ENCODE peak calls at places on chromosomes 6 and 20, in five cellular contexts. F, A, Q, S and T are unnamed samples.

GRCh38 chr6:112253505-112253841 is 894 bp downstream of the LAMA4 start:
- DNase-seq in F (no peak), A (no peak), Q (no peak), S (no peak), T (no peak)

GRCh38 chr20:50298554-50299324 is 108.1 kb downstream of the CEBPB start:
- DNase-seq in F (no peak), A (no peak), Q (no peak), S (no peak), T (no peak)

GRCh38 chr20:46485431-46485830 is 27.9 kb downstream of the ZNF334 start:
- DNase-seq in F (no peak), A (no peak), Q (no peak), S (no peak), T (no peak)

GRCh38 chr6:79432726-79433125 is 104.5 kb downstream of the LCA5 start:
- DNase-seq in F (peak; percentile 17), A (no peak), Q (no peak), S (no peak), T (no peak)

GRCh38 chr6:33250731-33251130 is 20.9 kb downstream of the VPS52 start:
- DNase-seq in F (no peak), A (no peak), Q (no peak), S (no peak), T (no peak)

GRCh38 chr6:56023829-56024228 is 148.4 kb upstream of the BMP5 start:
- DNase-seq in F (no peak), A (no peak), Q (no peak), S (no peak), T (no peak)

GRCh38 chr6:109308018-109308492 is 74.2 kb downstream of the CD164 start:
- DNase-seq in F (peak; percentile 94), A (no peak), Q (no peak), S (no peak), T (no peak)

GRCh38 chr6:3869632-3870527 is 20.7 kb downstream of the FAM50B start:
- DNase-seq in F (no peak), A (no peak), Q (no peak), S (no peak), T (no peak)

GRCh38 chr6:71599366-71599765 is 287.0 kb upstream of the RIMS1 start:
- DNase-seq in F (no peak), A (no peak), Q (no peak), S (no peak), T (no peak)

GRCh38 chr6:89432875-89433636 is at the start of gene ANKRD6:
- DNase-seq in F (peak; percentile 31), A (peak; percentile 85), Q (peak; percentile 95), S (peak; percentile 88), T (peak; percentile 92)

GRCh38 chr6:89438248-89438647 is 5.3 kb downstream of the ANKRD6 start:
- DNase-seq in F (no peak), A (no peak), Q (no peak), S (no peak), T (no peak)

GRCh38 chr6:89436226-89436625 is 3.3 kb downstream of the ANKRD6 start:
- DNase-seq in F (peak; percentile 18), A (no peak), Q (no peak), S (no peak), T (no peak)

GRCh38 chr6:89433637-89434499 is 916 bp downstream of the ANKRD6 start:
- DNase-seq in F (no peak), A (peak; percentile 55), Q (peak; percentile 24), S (peak; percentile 30), T (peak; percentile 11)

DNA sequence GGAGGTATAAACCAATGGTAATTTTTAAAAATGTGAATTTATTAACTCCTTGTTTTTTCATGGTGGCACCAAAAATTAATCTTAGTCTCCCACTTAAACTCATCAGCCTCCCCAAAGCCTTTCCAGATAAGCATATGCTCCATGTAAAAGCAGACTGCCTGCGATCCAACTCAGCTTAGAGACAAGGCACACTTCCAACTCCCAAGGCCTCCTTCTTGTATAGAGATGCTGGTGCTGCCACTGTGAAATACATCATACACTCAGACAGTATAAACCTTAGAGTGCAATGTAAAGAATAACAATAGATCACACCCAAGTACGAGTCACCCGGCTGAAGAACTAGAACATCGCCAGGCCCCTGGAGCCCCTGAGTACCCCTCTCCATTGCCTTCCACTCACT is 2.0 kb downstream of the ANKRD6 start:
- DNase-seq in F (no peak), A (no peak), Q (no peak), S (no peak), T (no peak)
- TF ChIP-seq CTCF in F (no peak), A (no peak), Q (no peak), S (no peak), T (no peak)

GRCh38 chr20:32152421-32153155 is 43.1 kb downstream of the TM9SF4 start:
- DNase-seq in F (no peak), A (no peak), Q (no peak), S (no peak), T (no peak)

GRCh38 chr20:32157611-32158010 is 48.1 kb downstream of the TM9SF4 start:
- DNase-seq in F (no peak), A (no peak), Q (no peak), S (no peak), T (no peak)

GRCh38 chr20:32153156-32153665 is 43.7 kb downstream of the TM9SF4 start:
- DNase-seq in F (no peak), A (no peak), Q (no peak), S (no peak), T (no peak)

GRCh38 chr20:32153771-32154170 is 44.3 kb downstream of the TM9SF4 start:
- DNase-seq in F (no peak), A (no peak), Q (no peak), S (no peak), T (no peak)

GRCh38 chr20:32155017-32155965 is 45.8 kb downstream of the TM9SF4 start:
- DNase-seq in F (peak; percentile 87), A (no peak), Q (peak; percentile 63), S (peak; percentile 18), T (no peak)
- TF ChIP-seq CTCF in F (peak; percentile 13), A (peak; percentile 43), Q (no peak), S (no peak), T (peak; percentile 62)

GRCh38 chr6:150076196-150076893 is 7.4 kb upstream of the ULBP3 start:
- DNase-seq in F (no peak), A (no peak), Q (no peak), S (no peak), T (no peak)
- TF ChIP-seq CTCF in F (peak; percentile 21), A (no peak), Q (no peak), S (no peak), T (peak; percentile 25)

DNA sequence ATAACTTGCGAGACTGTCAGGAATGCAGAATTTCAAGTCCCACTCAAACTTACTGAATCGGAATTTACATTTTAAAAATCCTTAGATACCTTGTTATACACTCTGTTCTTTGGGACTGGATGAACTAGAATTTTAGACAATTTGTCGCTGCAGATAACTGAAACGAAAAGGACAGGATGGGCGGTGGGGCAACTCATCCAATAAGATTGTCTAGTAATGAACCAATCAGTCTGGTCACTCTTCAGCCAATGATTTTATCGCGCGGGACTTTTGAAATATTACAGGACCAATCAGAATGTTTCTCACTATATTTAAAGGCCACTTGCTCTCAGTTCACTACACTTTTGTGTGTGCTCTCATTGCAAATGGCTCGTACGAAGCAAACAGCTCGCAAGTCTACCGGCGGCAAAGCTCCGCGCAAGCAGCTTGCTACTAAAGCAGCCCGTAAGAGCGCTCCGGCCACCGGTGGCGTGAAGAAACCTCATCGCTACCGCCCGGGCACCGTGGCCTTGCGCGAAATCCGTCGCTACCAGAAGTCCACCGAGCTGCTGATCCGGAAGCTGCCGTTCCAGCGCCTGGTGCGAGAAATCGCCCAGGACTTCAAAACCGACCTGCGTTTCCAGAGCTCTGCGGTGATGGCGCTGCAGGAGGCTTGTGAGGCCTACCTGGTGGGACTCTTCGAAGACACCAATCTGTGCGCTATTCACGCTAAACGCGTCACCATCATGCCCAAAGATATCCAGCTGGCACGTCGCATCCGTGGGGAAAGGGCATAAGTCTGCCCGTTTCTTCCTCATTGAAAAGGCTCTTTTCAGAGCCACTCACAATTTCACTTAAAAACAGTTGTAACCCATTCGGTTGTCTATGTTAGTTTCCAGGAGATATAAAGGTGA is 41.9 kb upstream of the HFE start:
- DNase-seq in F (peak; percentile 96), A (peak; percentile 97), Q (peak; percentile 65), S (peak; percentile 79), T (no peak)
- TF ChIP-seq CTCF in F (peak; percentile 14), A (peak; percentile 42), Q (no peak), S (no peak), T (no peak)

GRCh38 chr6:69732640-69733039 is 64.2 kb downstream of the LMBRD1 start:
- DNase-seq in F (peak; percentile 31), A (no peak), Q (no peak), S (no peak), T (no peak)
- TF ChIP-seq CTCF in F (peak; percentile 26), A (peak; percentile 19), Q (no peak), S (peak; percentile 26), T (peak; percentile 24)

GRCh38 chr20:64240243-64241015 is 15.1 kb upstream of the PCMTD2 start:
- DNase-seq in F (no peak), A (no peak), Q (no peak), S (no peak), T (no peak)

GRCh38 chr20:64239449-64240242 is 15.9 kb upstream of the PCMTD2 start:
- DNase-seq in F (no peak), A (peak; percentile 34), Q (no peak), S (no peak), T (no peak)

GRCh38 chr20:64238115-64238825 is 17.3 kb upstream of the PCMTD2 start:
- DNase-seq in F (no peak), A (no peak), Q (no peak), S (no peak), T (no peak)

GRCh38 chr20:64237316-64237715 is 18.2 kb upstream of the PCMTD2 start:
- DNase-seq in F (no peak), A (no peak), Q (no peak), S (no peak), T (no peak)

DNA sequence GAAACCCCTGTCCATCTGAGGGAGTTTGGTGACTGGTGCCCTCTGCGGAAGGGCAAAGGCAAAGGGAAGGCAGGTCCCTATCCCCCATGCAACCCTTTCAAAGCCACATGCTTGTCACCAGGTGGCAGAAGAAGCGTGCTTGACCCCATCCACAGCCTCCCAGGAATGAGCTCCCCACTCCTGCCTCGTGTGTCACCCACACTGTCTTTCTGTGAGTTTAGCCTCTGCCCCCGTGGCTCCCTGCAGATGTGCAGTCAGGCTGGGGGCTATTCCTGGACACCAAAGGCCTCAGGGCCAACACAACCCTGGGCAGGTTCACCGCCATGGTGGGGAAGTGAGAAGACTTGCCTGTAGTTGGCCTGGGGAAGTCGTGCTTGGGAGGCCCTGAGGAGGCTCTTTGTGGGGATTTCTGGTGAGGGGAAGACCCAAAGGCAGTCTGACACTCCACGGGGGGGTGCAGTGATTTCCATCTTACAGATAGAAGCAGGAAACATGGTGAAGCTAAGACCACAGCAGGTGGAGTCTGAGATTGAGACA is 16.6 kb upstream of the PCMTD2 start:
- DNase-seq in F (no peak), A (peak; percentile 64), Q (no peak), S (no peak), T (no peak)
- TF ChIP-seq CTCF in F (no peak), A (peak; percentile 20), Q (no peak), S (no peak), T (no peak)